ENCODE peak calls at places on chromosome 16, in eight cellular contexts. W is lower lobe of right lung, F is astrocyte of the cerebellum, K is psoas muscle, Z is mucosa of descending colon, C is chondrocyte, R is cardiac muscle cell, L is colonic mucosa. A is an unnamed sample.

GRCh38 chr16:82524939-82525338 is 101.8 kb upstream of the CDH13 start:
- DNase-seq in F (no peak), K (no peak), W (no peak), L (no peak), C (no peak), Z (no peak), R (no peak), A (no peak)

GRCh38 chr16:73361061-73361460 is 313.1 kb upstream of the ZFHX3 start:
- DNase-seq in W (no peak), K (no peak), R (no peak), F (no peak), C (no peak), Z (no peak), L (no peak), A (no peak)

GRCh38 chr16:592518-593306 is 2.8 kb downstream of the RAB40C start:
- DNase-seq in R (no peak), L (peak; percentile 68), Z (peak; percentile 70), C (no peak), W (peak; percentile 87), K (peak; percentile 74), F (no peak), A (no peak)

GRCh38 chr16:66460703-66461102 is 33.6 kb downstream of the BEAN1 start:
- DNase-seq in W (no peak), Z (no peak), K (no peak), L (no peak), F (no peak), R (no peak), C (no peak), A (no peak)

GRCh38 chr16:27745348-27745747 is 195.4 kb downstream of the KATNIP start:
- DNase-seq in L (no peak), C (no peak), Z (no peak), K (no peak), R (no peak), W (no peak), F (no peak), A (no peak)

GRCh38 chr16:35841632-35842031 is 2382.2 kb downstream of the TP53TG3F start:
- DNase-seq in Z (no peak), C (no peak), F (no peak), W (no peak), R (no peak), K (no peak), L (no peak), A (no peak)

GRCh38 chr16:50457979-50458461 is 89.2 kb upstream of the BRD7 start:
- DNase-seq in R (no peak), L (no peak), F (no peak), C (peak; percentile 2), Z (no peak), W (no peak), K (no peak), A (no peak)

GRCh38 chr16:85595812-85596495 is 17.2 kb upstream of the GSE1 start:
- DNase-seq in F (no peak), W (no peak), K (no peak), Z (no peak), R (no peak), C (no peak), L (no peak), A (no peak)

GRCh38 chr16:85681255-85681654 is 7.5 kb downstream of the GINS2 start:
- DNase-seq in F (no peak), Z (peak; percentile 65), K (no peak), C (no peak), R (no peak), L (no peak), W (peak; percentile 30), A (no peak)

GRCh38 chr16:38941-39892 is 14.2 kb downstream of the POLR3K start:
- DNase-seq in R (no peak), L (peak; percentile 81), W (peak; percentile 62), Z (peak; percentile 75), F (no peak), K (no peak), C (no peak), A (no peak)

GRCh38 chr16:23282508-23282907 is 19.6 kb upstream of the SCNN1B start:
- DNase-seq in F (no peak), Z (no peak), K (no peak), C (no peak), L (no peak), W (no peak), R (no peak), A (no peak)

GRCh38 chr16:67283039-67283825 is 3.9 kb downstream of the PLEKHG4 start:
- DNase-seq in F (no peak), Z (no peak), R (no peak), L (no peak), W (peak; percentile 1), C (no peak), K (no peak), A (no peak)

GRCh38 chr16:24069036-24069590 is 187.0 kb upstream of the CACNG3 start:
- DNase-seq in L (no peak), R (no peak), C (no peak), K (no peak), W (no peak), Z (no peak), F (no peak), A (no peak)

GRCh38 chr16:26993988-26994387 is 72.7 kb upstream of the C16orf82 start:
- DNase-seq in L (no peak), W (no peak), Z (no peak), R (no peak), C (no peak), K (no peak), F (no peak), A (no peak)

GRCh38 chr16:56964243-56965148 is 2.7 kb downstream of the CETP start:
- DNase-seq in W (peak; percentile 95), K (peak; percentile 87), Z (peak; percentile 97), C (peak; percentile 68), R (peak; percentile 90), L (peak; percentile 98), F (no peak), A (peak; percentile 94)

GRCh38 chr16:6160303-6160702 is 1062.7 kb upstream of the EEF2KMT start:
- DNase-seq in Z (no peak), C (no peak), F (no peak), K (no peak), L (no peak), R (no peak), W (no peak), A (no peak)

GRCh38 chr16:27430923-27431484 is 29.0 kb downstream of the IL21R start:
- DNase-seq in K (no peak), C (peak; percentile 50), L (peak; percentile 15), Z (no peak), F (no peak), W (no peak), R (no peak), A (no peak)

GRCh38 chr16:9371713-9372448 is 280.4 kb downstream of the HAPSTR1 start:
- DNase-seq in C (no peak), R (no peak), F (no peak), K (no peak), L (no peak), W (no peak), Z (no peak), A (no peak)

GRCh38 chr16:2152695-2153506 is 2.7 kb upstream of the TRAF7 start:
- DNase-seq in R (peak; percentile 62), L (peak; percentile 58), F (no peak), Z (peak; percentile 71), K (no peak), W (no peak), C (no peak), A (no peak)
- TF ChIP-seq CTCF in R (no peak), L (no peak), F (no peak), Z (no peak), K (no peak), W (no peak), C (no peak), A (no peak)

GRCh38 chr16:78127130-78127529 is 27.7 kb downstream of the WWOX start:
- DNase-seq in R (no peak), K (no peak), Z (no peak), L (no peak), F (peak; percentile 28), C (no peak), W (no peak), A (no peak)

GRCh38 chr16:78126662-78127061 is 27.2 kb downstream of the WWOX start:
- DNase-seq in F (no peak), L (no peak), R (no peak), C (no peak), W (no peak), Z (no peak), K (no peak), A (no peak)

GRCh38 chr16:78125112-78125844 is 25.8 kb downstream of the WWOX start:
- DNase-seq in W (no peak), Z (no peak), C (no peak), F (no peak), K (no peak), R (no peak), L (no peak), A (no peak)

GRCh38 chr16:78118469-78119025 is 19.1 kb downstream of the WWOX start:
- DNase-seq in C (no peak), F (no peak), L (no peak), W (no peak), R (no peak), K (no peak), Z (no peak), A (no peak)

GRCh38 chr16:78122774-78123315 is 23.4 kb downstream of the WWOX start:
- DNase-seq in L (no peak), W (no peak), K (peak; percentile 19), R (peak; percentile 54), C (no peak), F (peak; percentile 44), Z (no peak), A (no peak)
- TF ChIP-seq CTCF in L (peak; percentile 22), W (peak; percentile 55), K (peak; percentile 61), R (peak; percentile 29), C (peak; percentile 89), F (no peak), Z (no peak), A (peak; percentile 56)

GRCh38 chr16:15575293-15576049 is 67.5 kb downstream of the MARF1 start:
- DNase-seq in W (no peak), F (no peak), K (no peak), L (no peak), Z (no peak), C (no peak), R (no peak), A (no peak)

GRCh38 chr16:15574614-15574948 is 68.4 kb downstream of the MARF1 start:
- DNase-seq in K (no peak), L (no peak), R (no peak), C (no peak), W (no peak), Z (no peak), F (no peak), A (no peak)

GRCh38 chr16:15567823-15568222 is 75.1 kb downstream of the MARF1 start:
- DNase-seq in F (no peak), Z (no peak), C (no peak), L (no peak), W (no peak), K (no peak), R (no peak), A (no peak)

GRCh38 chr16:15573274-15573895 is 69.6 kb downstream of the MARF1 start:
- DNase-seq in Z (no peak), L (no peak), R (no peak), C (no peak), W (no peak), K (no peak), F (no peak), A (no peak)

GRCh38 chr16:15572329-15573001 is 70.5 kb downstream of the MARF1 start:
- DNase-seq in W (no peak), F (peak; percentile 46), C (no peak), Z (no peak), L (peak; percentile 61), R (no peak), K (no peak), A (no peak)
- TF ChIP-seq CTCF in W (no peak), F (no peak), C (no peak), Z (no peak), L (no peak), R (peak; percentile 13), K (no peak), A (no peak)

GRCh38 chr16:64292953-64293352 is 828.9 kb downstream of the CDH11 start:
- DNase-seq in F (no peak), R (no peak), L (no peak), W (no peak), Z (no peak), K (no peak), C (no peak), A (no peak)

GRCh38 chr16:64297863-64298579 is 823.8 kb downstream of the CDH11 start:
- DNase-seq in C (no peak), W (no peak), K (no peak), F (no peak), Z (no peak), R (no peak), L (no peak), A (no peak)
- TF ChIP-seq CTCF in C (no peak), W (no peak), K (no peak), F (no peak), Z (no peak), R (no peak), L (no peak), A (no peak)

A was measured in nephron progenitor cell.